ENCODE peak calls at places on chromosomes 13 and 19, in eight cellular contexts. G is uterus, O is HFF-Myc, D is thyroid gland, W is psoas muscle, Q is right atrium auricular region, K is foreskin fibroblast, L is ovary. P is an unnamed sample.
A peak's percentile ranks its signal among the peaks of the same experiment; 100 is the strongest.

GRCh38 chr13:59250276-59250990 is 913.3 kb downstream of the DIAPH3 start:
- DNase-seq in G (no peak), O (no peak), D (no peak), W (no peak), Q (no peak), K (no peak), L (no peak), P (no peak)

GRCh38 chr13:38849316-38849715 is 141.3 kb downstream of the STOML3 start:
- DNase-seq in G (no peak), O (no peak), D (no peak), W (no peak), Q (no peak), K (no peak), L (no peak), P (no peak)

GRCh38 chr13:100434010-100434763 is 154.4 kb downstream of the GGACT start:
- DNase-seq in G (no peak), O (no peak), D (no peak), W (no peak), Q (no peak), K (peak; percentile 66), L (no peak), P (no peak)

GRCh38 chr19:34269489-34269888 is 15.1 kb downstream of the GARRE1 start:
- DNase-seq in G (no peak), O (no peak), D (peak; percentile 52), W (no peak), Q (no peak), K (no peak), L (no peak), P (no peak)

GRCh38 chr19:10764340-10764894 is 46.5 kb downstream of the DNM2 start:
- DNase-seq in G (no peak), O (no peak), D (no peak), W (no peak), Q (no peak), K (no peak), L (peak; percentile 80), P (no peak)

GRCh38 chr13:103794526-103794925 is 728.3 kb upstream of the SLC10A2 start:
- DNase-seq in G (no peak), O (no peak), D (no peak), W (no peak), Q (no peak), K (no peak), L (no peak), P (no peak)

GRCh38 chr13:31767175-31767900 is 28.0 kb downstream of the RXFP2 start:
- DNase-seq in G (no peak), O (no peak), D (no peak), W (no peak), Q (no peak), K (peak; percentile 93), L (no peak), P (no peak)

GRCh38 chr19:29478578-29479565 is 46.9 kb upstream of the VSTM2B start:
- DNase-seq in G (no peak), O (no peak), D (no peak), W (no peak), Q (no peak), K (no peak), L (no peak), P (peak; percentile 75)

GRCh38 chr19:31648347-31648746 is 299.1 kb upstream of the TSHZ3 start:
- DNase-seq in G (no peak), O (no peak), D (peak; percentile 5), W (no peak), Q (no peak), K (no peak), L (no peak), P (no peak)

GRCh38 chr19:50489461-50490011 is 12.9 kb upstream of the GARIN5A start:
- DNase-seq in G (no peak), O (no peak), D (no peak), W (peak; percentile 30), Q (no peak), K (no peak), L (no peak), P (no peak)

GRCh38 chr19:50488795-50489194 is 12.1 kb upstream of the GARIN5A start:
- DNase-seq in G (no peak), O (no peak), D (no peak), W (no peak), Q (no peak), K (no peak), L (no peak), P (no peak)

GRCh38 chr19:50485284-50485955 is 8.8 kb upstream of the GARIN5A start:
- DNase-seq in G (no peak), O (no peak), D (no peak), W (no peak), Q (no peak), K (no peak), L (no peak), P (no peak)

GRCh38 chr19:50490411-50490811 is 13.8 kb upstream of the GARIN5A start:
- DNase-seq in G (no peak), O (no peak), D (no peak), W (no peak), Q (no peak), K (no peak), L (no peak), P (no peak)

DNA sequence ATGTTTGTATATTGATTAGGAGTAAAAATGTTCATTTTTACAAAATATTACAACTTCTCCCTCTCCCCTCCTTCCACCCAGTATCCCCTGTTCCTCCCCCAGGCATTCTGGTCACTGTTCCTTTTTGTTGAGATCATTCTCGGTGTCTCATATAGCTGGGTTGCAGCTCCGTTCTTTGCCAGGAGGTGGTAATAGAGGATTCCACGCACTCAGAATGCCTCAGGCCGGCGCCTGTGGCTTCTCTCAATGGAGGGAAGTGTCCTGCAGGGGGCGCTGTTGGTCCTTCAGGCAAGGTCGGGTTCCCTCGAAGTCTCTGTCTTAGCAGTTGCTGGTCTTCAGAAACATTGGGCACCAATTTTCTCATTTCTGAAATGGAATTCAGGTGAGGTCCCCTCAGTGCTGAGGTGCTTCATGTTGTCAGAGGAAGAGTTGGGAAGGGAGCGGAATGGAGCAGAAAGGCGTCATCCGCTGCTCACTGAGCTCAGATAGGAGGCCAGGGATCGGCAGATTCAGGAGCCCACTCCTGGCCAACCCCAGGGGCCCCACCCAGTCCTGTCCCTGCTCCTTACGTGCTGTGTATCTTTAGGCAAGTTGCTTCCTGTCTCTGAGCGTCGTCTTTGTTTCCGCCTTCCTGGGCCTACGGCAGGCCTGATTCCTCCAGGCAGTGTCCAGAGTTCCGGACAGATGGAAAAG is 10.3 kb upstream of the GARIN5A start:
- DNase-seq in G (no peak), O (peak; percentile 42), D (no peak), W (peak; percentile 66), Q (no peak), K (peak; percentile 58), L (no peak), P (peak; percentile 81)
- TF ChIP-seq CTCF in G (no peak), O (peak; percentile 75), D (peak; percentile 47), W (peak; percentile 56), Q (peak; percentile 52), K (peak; percentile 44), L (no peak), P (peak; percentile 51)

DNA sequence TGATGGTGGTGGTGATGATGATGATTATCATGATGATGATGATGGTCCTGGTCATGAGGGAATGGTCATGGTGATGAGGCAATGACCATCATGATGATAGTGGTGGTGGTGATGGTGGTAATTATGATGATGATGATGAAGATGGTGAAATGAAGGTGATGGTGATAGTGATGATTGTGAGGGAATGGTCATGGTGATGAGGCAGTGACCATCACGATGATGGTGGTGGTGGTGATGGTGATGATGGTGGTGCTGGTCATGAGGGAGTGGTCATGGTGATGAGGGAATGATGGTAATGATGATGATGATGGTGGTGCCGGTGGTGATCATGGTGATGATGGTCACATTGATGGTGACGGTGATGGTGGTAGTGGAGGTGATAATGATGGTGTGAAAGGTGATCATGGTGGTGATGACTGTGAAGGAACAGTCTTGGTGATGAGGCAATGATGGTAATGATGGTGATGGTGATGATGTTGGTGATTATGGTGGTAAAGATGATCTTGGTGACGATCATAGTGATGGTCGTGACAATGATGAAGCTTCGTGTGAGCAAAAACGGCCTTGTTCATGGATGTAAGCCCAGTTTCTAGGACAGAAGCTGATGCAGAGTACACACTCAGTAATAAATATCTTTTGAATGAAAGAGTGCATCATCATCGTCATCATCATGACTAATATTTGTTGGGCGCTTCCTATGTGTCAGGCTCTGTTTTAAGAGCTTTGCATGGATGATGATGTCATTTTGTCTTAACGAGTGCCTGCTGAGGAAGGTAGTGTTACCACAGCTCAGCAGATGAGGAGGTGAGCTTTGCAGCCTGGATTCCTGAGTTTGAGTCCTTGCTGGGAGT is 17.2 kb downstream of the SBK2 start:
- DNase-seq in G (no peak), O (peak; percentile 45), D (no peak), W (no peak), Q (no peak), K (peak; percentile 91), L (no peak), P (no peak)
- TF ChIP-seq CTCF in G (no peak), O (no peak), D (no peak), W (no peak), Q (no peak), K (no peak), L (no peak), P (no peak)

GRCh38 chr19:54142166-54142780 is 4.7 kb downstream of the CNOT3 start:
- DNase-seq in G (no peak), O (no peak), D (peak; percentile 58), W (no peak), Q (no peak), K (peak; percentile 65), L (no peak), P (no peak)

GRCh38 chr19:54149021-54149812 is 10.3 kb downstream of the LENG1 start:
- DNase-seq in G (no peak), O (no peak), D (no peak), W (no peak), Q (no peak), K (no peak), L (no peak), P (no peak)

GRCh38 chr19:54147676-54148075 is 10.1 kb downstream of the CNOT3 start:
- DNase-seq in G (peak; percentile 64), O (no peak), D (no peak), W (no peak), Q (no peak), K (no peak), L (peak; percentile 64), P (no peak)

GRCh38 chr19:54148158-54148557 is 10.6 kb downstream of the CNOT3 start:
- DNase-seq in G (no peak), O (no peak), D (no peak), W (no peak), Q (no peak), K (no peak), L (peak; percentile 59), P (no peak)

GRCh38 chr19:54145541-54146158 is 8.1 kb downstream of the CNOT3 start:
- DNase-seq in G (no peak), O (no peak), D (no peak), W (no peak), Q (no peak), K (no peak), L (no peak), P (no peak)
- TF ChIP-seq CTCF in G (no peak), O (no peak), D (no peak), W (no peak), Q (no peak), K (no peak), L (no peak), P (no peak)

DNA sequence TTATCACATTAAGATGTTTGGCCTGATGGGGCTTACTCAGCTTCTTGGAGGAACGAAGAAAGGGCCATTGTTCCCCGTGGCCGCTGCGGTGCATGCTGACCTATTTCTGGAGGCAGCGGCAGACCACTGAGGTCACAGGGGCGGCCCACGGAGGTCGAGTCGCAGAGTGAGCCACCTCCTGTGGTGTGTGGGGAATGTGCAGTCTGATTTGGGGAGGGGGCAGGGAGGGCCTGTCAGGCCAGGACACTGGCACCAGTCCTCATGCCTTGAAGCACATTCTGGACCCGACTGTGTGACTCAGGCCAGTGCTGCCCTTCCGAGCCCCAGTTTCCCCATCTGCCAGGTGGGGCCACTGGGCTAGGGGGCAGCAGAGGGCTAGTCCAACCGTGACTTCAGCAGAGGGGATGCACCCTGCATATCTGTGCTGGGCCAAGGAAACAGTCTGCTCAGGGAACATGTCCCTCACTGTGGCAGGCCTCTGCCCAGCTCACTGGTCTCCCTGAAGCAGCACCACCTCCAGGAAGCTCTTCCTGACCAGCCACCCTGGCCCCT is 6.3 kb downstream of the SLC7A10 start:
- DNase-seq in G (no peak), O (no peak), D (no peak), W (no peak), Q (no peak), K (no peak), L (no peak), P (no peak)
- TF ChIP-seq CTCF in G (no peak), O (peak; percentile 38), D (no peak), W (no peak), Q (no peak), K (peak; percentile 14), L (no peak), P (no peak)

P was measured in osteocyte.